ENCODE peak calls at places on chromosomes 1 and 21, in four cellular contexts. T is left ventricle myocardium superior, Z is RPMI7951, G is left colon. A is an unnamed sample.

GRCh38 chr1:228794173-228794572 is 58.9 kb downstream of the RHOU start:
- DNase-seq in T (no peak), Z (no peak), G (no peak), A (peak; percentile 57)

GRCh38 chr1:35573198-35573775 is at the start of gene TFAP2E:
- DNase-seq in T (peak; percentile 61), Z (peak; percentile 62), G (peak; percentile 76), A (no peak)

GRCh38 chr1:222124602-222125001 is 382.7 kb upstream of the DUSP10 start:
- DNase-seq in T (no peak), Z (peak; percentile 8), G (no peak), A (no peak)

GRCh38 chr1:215133532-215133931 is 51.0 kb downstream of the KCNK2 start:
- DNase-seq in T (no peak), Z (no peak), G (no peak), A (no peak)

GRCh38 chr21:14543983-14544382 is 2.1 kb downstream of the SAMSN1 start:
- DNase-seq in T (no peak), Z (no peak), G (no peak), A (no peak)

GRCh38 chr1:181087400-181087901 is 1.0 kb upstream of the IER5 start:
- DNase-seq in T (no peak), Z (peak; percentile 58), G (no peak), A (peak; percentile 45)

GRCh38 chr1:84698151-84698651 is 7.9 kb upstream of the SSX2IP start:
- DNase-seq in T (no peak), Z (peak; percentile 71), G (no peak), A (no peak)

GRCh38 chr1:30852026-30852425 is 56.5 kb downstream of the SDC3 start:
- DNase-seq in T (peak; percentile 79), Z (peak; percentile 62), G (peak; percentile 65), A (no peak)

GRCh38 chr1:46643368-46643775 is 24.8 kb downstream of the ATPAF1 start:
- DNase-seq in T (no peak), Z (peak; percentile 92), G (no peak), A (no peak)

GRCh38 chr1:203520315-203520714 is 26.4 kb downstream of the OPTC start:
- DNase-seq in T (no peak), Z (peak; percentile 40), G (no peak), A (no peak)

GRCh38 chr1:79373481-79374132 is 367.1 kb upstream of the ADGRL4 start:
- DNase-seq in T (peak; percentile 32), Z (no peak), G (no peak), A (no peak)

GRCh38 chr21:36565616-36566015 is 85.7 kb upstream of the CLDN14 start:
- DNase-seq in T (no peak), Z (no peak), G (no peak), A (no peak)

GRCh38 chr1:30085814-30086770 is 637.3 kb downstream of the MATN1 start:
- DNase-seq in T (peak; percentile 78), Z (peak; percentile 52), G (peak; percentile 55), A (peak; percentile 9)

GRCh38 chr1:1291611-1292441 is 11.6 kb downstream of the SCNN1D start:
- DNase-seq in T (peak; percentile 82), Z (peak; percentile 61), G (peak; percentile 90), A (peak; percentile 36)

GRCh38 chr1:197017558-197018146 is 40.3 kb downstream of the CFHR5 start:
- DNase-seq in T (no peak), Z (peak; percentile 34), G (no peak), A (no peak)

GRCh38 chr1:31897534-31898100 is 40.6 kb downstream of the PTP4A2 start:
- DNase-seq in T (no peak), Z (no peak), G (no peak), A (no peak)

GRCh38 chr1:69551476-69552324 is 16.0 kb upstream of the LRRC7 start:
- DNase-seq in T (no peak), Z (peak; percentile 10), G (no peak), A (no peak)

GRCh38 chr1:210250998-210251679 is 18.5 kb downstream of the SERTAD4 start:
- DNase-seq in T (peak; percentile 64), Z (peak; percentile 95), G (peak; percentile 60), A (no peak)

GRCh38 chr1:118958140-118958539 is 30.0 kb downstream of the TBX15 start:
- DNase-seq in T (no peak), Z (no peak), G (no peak), A (no peak)

GRCh38 chr1:201816309-201816849 is 12.6 kb upstream of the IPO9 start:
- DNase-seq in T (no peak), Z (no peak), G (no peak), A (no peak)

GRCh38 chr1:212595787-212596714 is 12.5 kb upstream of the ATF3 start:
- DNase-seq in T (no peak), Z (peak; percentile 88), G (peak; percentile 34), A (peak; percentile 63)

A was measured in T-helper 2 cell treated with Interferon-gamma antibody and Interleukin-4, amounts not matched to agents 5 μg/mL and 100 μg/mL, for 36 hours.